ENCODE peak calls at places on chromosome 1, in eight cellular contexts. N, A, U, S, X, G, V and B are unnamed samples.

GRCh38 chr1:35386954-35387353 is 118.4 kb downstream of the ZMYM4 start:
- DNase-seq in N (no peak), A (peak), U (no peak), S (no peak), X (no peak), G (no peak), V (no peak), B (no peak)

GRCh38 chr1:229111703-229112319 is 159.1 kb upstream of the RAB4A start:
- DNase-seq in N (no peak), A (no peak), U (no peak), S (no peak), X (no peak), G (no peak), V (no peak), B (no peak)

GRCh38 chr1:93811646-93812045 is 67.4 kb downstream of the DNTTIP2 start:
- DNase-seq in N (no peak), A (no peak), U (no peak), S (no peak), X (no peak), G (no peak), V (no peak), B (no peak)

GRCh38 chr1:13823126-13823880 is 123.3 kb downstream of the PRDM2 start:
- DNase-seq in N (no peak), A (no peak), U (no peak), S (no peak), X (no peak), G (no peak), V (no peak), B (no peak)

GRCh38 chr1:36303650-36304360 is 2.4 kb upstream of the SH3D21 start:
- DNase-seq in N (no peak), A (no peak), U (no peak), S (no peak), X (no peak), G (no peak), V (no peak), B (no peak)

GRCh38 chr1:31760901-31761470 is 3.2 kb downstream of the ADGRB2 start:
- DNase-seq in N (peak), A (peak), U (peak), S (no peak), X (no peak), G (peak), V (no peak), B (no peak)

GRCh38 chr1:174217787-174218574 is 58.7 kb downstream of the RABGAP1L start:
- DNase-seq in N (no peak), A (no peak), U (no peak), S (peak), X (no peak), G (no peak), V (no peak), B (no peak)

GRCh38 chr1:215887618-215888017 is 320.5 kb downstream of the KCTD3 start:
- DNase-seq in N (no peak), A (no peak), U (no peak), S (no peak), X (no peak), G (no peak), V (no peak), B (no peak)

GRCh38 chr1:203751051-203751450 is 13.9 kb upstream of the LAX1 start:
- DNase-seq in N (no peak), A (no peak), U (peak), S (no peak), X (no peak), G (no peak), V (no peak), B (no peak)

GRCh38 chr1:220521755-220522154 is 6.2 kb upstream of the MARK1 start:
- DNase-seq in N (no peak), A (no peak), U (no peak), S (no peak), X (no peak), G (no peak), V (no peak), B (no peak)

GRCh38 chr1:99869723-99870122 is 19.6 kb downstream of the AGL start:
- DNase-seq in N (no peak), A (no peak), U (no peak), S (no peak), X (no peak), G (no peak), V (no peak), B (no peak)

GRCh38 chr1:26877326-26877725 is 12.8 kb downstream of the GPN2 start:
- DNase-seq in N (no peak), A (no peak), U (no peak), S (no peak), X (no peak), G (no peak), V (no peak), B (no peak)

GRCh38 chr1:208036177-208036808 is 125.4 kb upstream of the CD34 start:
- DNase-seq in N (no peak), A (no peak), U (no peak), S (no peak), X (no peak), G (no peak), V (no peak), B (no peak)

GRCh38 chr1:91700771-91701493 is 185.0 kb downstream of the TGFBR3 start:
- DNase-seq in N (no peak), A (no peak), U (no peak), S (peak), X (no peak), G (no peak), V (no peak), B (no peak)

GRCh38 chr1:68228833-68229232 is 3.5 kb downstream of the WLS start:
- DNase-seq in N (no peak), A (no peak), U (no peak), S (no peak), X (no peak), G (no peak), V (no peak), B (no peak)

GRCh38 chr1:5651496-5651895 is 340.7 kb downstream of the NPHP4 start:
- DNase-seq in N (no peak), A (no peak), U (no peak), S (no peak), X (no peak), G (no peak), V (no peak), B (no peak)

GRCh38 chr1:225896937-225897549 is 8.1 kb upstream of the LEFTY1 start:
- DNase-seq in N (peak), A (no peak), U (peak), S (no peak), X (peak), G (no peak), V (peak), B (peak)

GRCh38 chr1:66929999-66930822 is 5.4 kb downstream of the MIER1 start:
- DNase-seq in N (peak), A (peak), U (peak), S (peak), X (peak), G (peak), V (peak), B (peak)

GRCh38 chr1:45887156-45887842 is 83.9 kb downstream of the MAST2 start:
- DNase-seq in N (no peak), A (no peak), U (no peak), S (no peak), X (no peak), G (no peak), V (no peak), B (no peak)

GRCh38 chr1:66275601-66276023 is 258.3 kb upstream of the SGIP1 start:
- DNase-seq in N (no peak), A (no peak), U (no peak), S (no peak), X (no peak), G (peak), V (peak), B (no peak)

GRCh38 chr1:40635763-40636500 is 29.6 kb downstream of the RIMS3 start:
- DNase-seq in N (peak), A (peak), U (no peak), S (no peak), X (no peak), G (no peak), V (no peak), B (no peak)

GRCh38 chr1:152870831-152871730 is 7.0 kb upstream of the SMCP start:
- DNase-seq in N (no peak), A (no peak), U (peak), S (no peak), X (no peak), G (no peak), V (peak), B (no peak)

GRCh38 chr1:46613661-46614603 is 2.7 kb downstream of the MOB3C start:
- DNase-seq in N (peak), A (peak), U (peak), S (no peak), X (no peak), G (peak), V (no peak), B (peak)

GRCh38 chr1:172581779-172582178 is 48.8 kb downstream of the SUCO start:
- DNase-seq in N (no peak), A (no peak), U (no peak), S (no peak), X (no peak), G (no peak), V (no peak), B (no peak)

GRCh38 chr1:178973671-178974091 is 52.0 kb upstream of the FAM20B start:
- DNase-seq in N (no peak), A (no peak), U (no peak), S (no peak), X (no peak), G (no peak), V (no peak), B (no peak)

GRCh38 chr1:178093958-178094751 is at the start of gene RASAL2:
- DNase-seq in N (peak), A (peak), U (peak), S (no peak), X (no peak), G (peak), V (no peak), B (peak)

GRCh38 chr1:81254560-81254959 is 546.2 kb upstream of the ADGRL2 start:
- DNase-seq in N (no peak), A (no peak), U (no peak), S (no peak), X (no peak), G (no peak), V (no peak), B (no peak)

GRCh38 chr1:21903638-21904474 is 33.3 kb downstream of the HSPG2 start:
- DNase-seq in N (no peak), A (no peak), U (no peak), S (no peak), X (no peak), G (no peak), V (no peak), B (no peak)

GRCh38 chr1:227900571-227901051 is 47.1 kb downstream of the WNT9A start:
- DNase-seq in N (peak), A (no peak), U (no peak), S (no peak), X (no peak), G (no peak), V (no peak), B (peak)

GRCh38 chr1:187877220-187877619 is 1048.5 kb downstream of the PLA2G4A start:
- DNase-seq in N (no peak), A (no peak), U (no peak), S (no peak), X (no peak), G (no peak), V (no peak), B (no peak)

GRCh38 chr1:213327318-213327667 is 276.3 kb downstream of the RPS6KC1 start:
- DNase-seq in N (peak), A (no peak), U (no peak), S (no peak), X (no peak), G (no peak), V (no peak), B (no peak)

GRCh38 chr1:17909634-17910033 is 154.5 kb downstream of the ACTL8 start:
- DNase-seq in N (no peak), A (no peak), U (no peak), S (no peak), X (no peak), G (no peak), V (no peak), B (no peak)

GRCh38 chr1:230905733-230906132 is 37.4 kb upstream of the C1orf198 start:
- DNase-seq in N (no peak), A (no peak), U (no peak), S (no peak), X (no peak), G (no peak), V (no peak), B (no peak)

GRCh38 chr1:240766831-240767230 is 154.9 kb upstream of the GREM2 start:
- DNase-seq in N (no peak), A (no peak), U (no peak), S (no peak), X (no peak), G (no peak), V (no peak), B (no peak)

GRCh38 chr1:203704120-203704519 is 60.9 kb upstream of the LAX1 start:
- DNase-seq in N (no peak), A (no peak), U (no peak), S (no peak), X (no peak), G (no peak), V (no peak), B (no peak)